ENCODE peak calls at places on chromosomes 4 and X, in six cellular contexts. V, M, X, B, H and Y are unnamed samples.

GRCh38 chr4:137621056-137621455 is 88.8 kb upstream of the PCDH18 start:
- DNase-seq in B (no peak), X (no peak), M (no peak), V (no peak), H (no peak), Y (no peak)

GRCh38 chr4:164997941-164998340 is 20.5 kb upstream of the TRIM61 start:
- DNase-seq in V (no peak), M (no peak), X (no peak), H (no peak), B (no peak), Y (no peak)

GRCh38 chrX:119574394-119575266 is at the start of gene UBE2A:
- DNase-seq in H (peak), B (peak), M (peak), V (peak), X (peak), Y (peak)

GRCh38 chrX:20623448-20623847 is 356.7 kb upstream of the RPS6KA3 start:
- DNase-seq in H (no peak), X (peak), M (no peak), V (peak), B (no peak), Y (no peak)

GRCh38 chr4:10664408-10664807 is 20.2 kb downstream of the CLNK start:
- DNase-seq in B (no peak), V (peak), X (peak), H (peak), M (no peak), Y (peak)

GRCh38 chr4:145956288-145956890 is 17.8 kb upstream of the ZNF827 start:
- DNase-seq in B (no peak), V (peak), M (no peak), X (peak), H (peak), Y (peak)

GRCh38 chrX:50920132-50920531 is 9.6 kb downstream of the BMP15 start:
- DNase-seq in B (no peak), H (peak), V (peak), X (peak), M (no peak), Y (peak)

GRCh38 chrX:13005671-13006473 is 31.0 kb downstream of the TMSB4X start:
- DNase-seq in V (no peak), H (no peak), X (peak), B (no peak), M (peak), Y (no peak)

GRCh38 chr4:122450847-122451246 is 5.7 kb downstream of the IL2 start:
- DNase-seq in V (peak), H (peak), M (no peak), X (peak), B (no peak), Y (peak)

GRCh38 chr4:8843597-8843996 is 28.0 kb downstream of the HMX1 start:
- DNase-seq in B (no peak), M (no peak), V (no peak), H (no peak), X (no peak), Y (no peak)

GRCh38 chr4:94516999-94517398 is 65.3 kb downstream of the PDLIM5 start:
- DNase-seq in X (no peak), B (no peak), V (no peak), H (no peak), M (no peak), Y (peak)

GRCh38 chr4:81472249-81473085 is 760 bp upstream of the RASGEF1B start:
- DNase-seq in M (no peak), V (peak), H (peak), B (peak), X (peak), Y (peak)

GRCh38 chr4:8707045-8707781 is 114.6 kb downstream of the CPZ start:
- DNase-seq in B (peak), H (no peak), V (no peak), X (no peak), M (no peak), Y (no peak)

GRCh38 chrX:25016361-25016671 is 551 bp upstream of the ARX start:
- DNase-seq in M (no peak), V (no peak), X (no peak), H (no peak), B (no peak), Y (no peak)

GRCh38 chrX:20514358-20514757 is 247.6 kb upstream of the RPS6KA3 start:
- DNase-seq in V (peak), X (peak), B (no peak), M (no peak), H (no peak), Y (peak)

GRCh38 chr4:27245216-27245615 is 384.6 kb downstream of the STIM2 start:
- DNase-seq in B (no peak), X (no peak), V (no peak), H (no peak), M (no peak), Y (no peak)

GRCh38 chr4:189285377-189285776 is 655.3 kb upstream of the FRG1 start:
- DNase-seq in X (no peak), H (no peak), M (no peak), V (no peak), B (no peak), Y (no peak)

GRCh38 chrX:2385224-2385623 is 115.6 kb downstream of the DHRSX start:
- DNase-seq in M (no peak), V (peak), X (peak), H (no peak), B (no peak), Y (peak)

GRCh38 chr4:150192986-150193385 is 114.7 kb downstream of the DCLK2 start:
- DNase-seq in H (no peak), X (no peak), B (no peak), M (no peak), V (no peak), Y (no peak)

GRCh38 chrX:35351212-35351611 is 408.6 kb downstream of the FAM47B start:
- DNase-seq in M (no peak), H (no peak), X (peak), V (no peak), B (no peak), Y (no peak)

GRCh38 chr4:139958738-139959096 is 195.3 kb downstream of the MAML3 start:
- DNase-seq in V (no peak), X (no peak), B (no peak), H (no peak), M (no peak), Y (no peak)

GRCh38 chr4:112552668-112553067 is 36.7 kb upstream of the NEUROG2 start:
- DNase-seq in B (no peak), X (peak), M (no peak), H (no peak), V (peak), Y (peak)

GRCh38 chr4:13920111-13920875 is 292.8 kb upstream of the BOD1L1 start:
- DNase-seq in X (peak), V (peak), M (no peak), H (no peak), B (no peak), Y (peak)

GRCh38 chrX:137916090-137916746 is 350.3 kb downstream of the ZIC3 start:
- DNase-seq in V (no peak), M (no peak), H (peak), B (no peak), X (no peak), Y (no peak)

GRCh38 chrX:34562006-34562405 is 95.1 kb downstream of the TMEM47 start:
- DNase-seq in M (no peak), V (no peak), X (no peak), H (no peak), B (no peak), Y (no peak)

GRCh38 chr4:8776366-8776765 is 95.3 kb downstream of the HMX1 start:
- DNase-seq in B (peak), X (no peak), M (no peak), V (no peak), H (no peak), Y (no peak)

GRCh38 chrX:23394421-23394820 is 59.8 kb downstream of the PTCHD1 start:
- DNase-seq in V (no peak), B (no peak), H (no peak), M (no peak), X (no peak), Y (no peak)

GRCh38 chrX:29285670-29286069 is 698.4 kb downstream of the IL1RAPL1 start:
- DNase-seq in X (no peak), M (no peak), H (no peak), V (no peak), B (no peak), Y (no peak)

GRCh38 chr4:79611026-79611425 is 203.0 kb upstream of the GK2 start:
- DNase-seq in H (no peak), V (no peak), M (no peak), B (no peak), X (no peak), Y (no peak)

GRCh38 chrX:154696328-154697045 is 43.1 kb upstream of the CTAG2 start:
- DNase-seq in B (no peak), H (no peak), X (peak), M (no peak), V (peak), Y (peak)

GRCh38 chr4:42906906-42907774 is 14.6 kb downstream of the GRXCR1 start:
- DNase-seq in M (peak), X (no peak), H (no peak), V (no peak), B (no peak), Y (no peak)

GRCh38 chr4:24266951-24267577 is 317.3 kb downstream of the DHX15 start:
- DNase-seq in H (no peak), V (peak), B (no peak), X (no peak), M (no peak), Y (no peak)

GRCh38 chrX:86047174-86047991 is at the start of gene CHM:
- DNase-seq in H (peak), X (peak), B (peak), V (peak), M (no peak), Y (peak)

GRCh38 chr4:46844325-46844917 is 64.6 kb downstream of the COX7B2 start:
- DNase-seq in B (no peak), H (peak), V (peak), X (peak), M (no peak), Y (peak)

DNA sequence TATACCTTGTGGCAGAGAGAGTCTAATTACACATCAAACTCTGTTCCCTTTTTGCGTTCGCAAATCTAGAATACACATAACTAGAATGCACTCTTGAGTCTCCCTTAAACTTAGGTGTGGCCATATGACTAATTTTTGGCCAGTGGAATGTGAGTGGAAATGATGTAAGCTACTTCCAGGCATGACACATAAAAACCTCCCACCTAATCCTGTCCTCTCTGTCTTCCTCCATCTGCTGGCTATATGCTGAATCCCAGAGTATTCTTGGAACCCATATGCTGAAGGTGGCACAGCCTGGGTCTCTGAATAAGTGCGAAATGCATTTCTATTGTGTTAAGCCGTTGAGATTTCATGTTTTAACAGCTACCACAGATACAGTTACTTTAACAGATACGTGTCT is 269.9 kb upstream of the NRK start:
- DNase-seq in H (no peak), B (no peak), M (no peak), X (peak), V (peak), Y (peak)
- TF ChIP-seq CTCF in H (no peak), B (no peak), M (no peak), X (no peak), V (no peak), Y (no peak)

GRCh38 chr4:89293299-89293698 is 14.3 kb downstream of the GPRIN3 start:
- DNase-seq in V (no peak), X (no peak), H (no peak), M (no peak), B (no peak), Y (no peak)

GRCh38 chr4:89296399-89296798 is 11.2 kb downstream of the GPRIN3 start:
- DNase-seq in B (no peak), M (no peak), X (no peak), H (peak), V (no peak), Y (no peak)

GRCh38 chr4:89295415-89295927 is 12.1 kb downstream of the GPRIN3 start:
- DNase-seq in X (no peak), M (no peak), V (no peak), H (no peak), B (no peak), Y (no peak)

GRCh38 chr4:89296871-89297270 is 10.7 kb downstream of the GPRIN3 start:
- DNase-seq in V (no peak), H (no peak), X (no peak), M (no peak), B (no peak), Y (no peak)

GRCh38 chr4:89294583-89295244 is 12.9 kb downstream of the GPRIN3 start:
- DNase-seq in V (no peak), X (no peak), B (no peak), M (no peak), H (no peak), Y (no peak)
- H3K4me3 ChIP-seq in V (no peak), X (no peak), B (no peak), M (no peak), H (no peak), Y (no peak)

GRCh38 chr4:544386-545105 is 31.5 kb downstream of the TMEM271 start:
- DNase-seq in H (no peak), X (no peak), B (peak), V (no peak), M (no peak), Y (no peak)

GRCh38 chr4:548976-549375 is 27.1 kb downstream of the TMEM271 start:
- DNase-seq in B (no peak), V (no peak), X (no peak), H (no peak), M (no peak), Y (no peak)

GRCh38 chr4:541271-541670 is 34.8 kb downstream of the TMEM271 start:
- DNase-seq in V (no peak), M (no peak), X (no peak), H (no peak), B (no peak), Y (no peak)

GRCh38 chr4:545612-546011 is 30.5 kb downstream of the TMEM271 start:
- DNase-seq in X (no peak), V (no peak), M (no peak), H (no peak), B (peak), Y (no peak)
- TF ChIP-seq CTCF in X (no peak), V (no peak), M (no peak), H (no peak), B (no peak), Y (no peak)

GRCh38 chrX:68868902-68869800 is 40.3 kb downstream of the EFNB1 start:
- DNase-seq in B (no peak), X (no peak), H (peak), M (no peak), V (no peak), Y (no peak)

GRCh38 chrX:68870357-68870756 is 41.5 kb downstream of the EFNB1 start:
- DNase-seq in V (no peak), B (no peak), H (no peak), M (no peak), X (no peak), Y (no peak)

GRCh38 chrX:68865300-68865699 is 36.5 kb downstream of the EFNB1 start:
- DNase-seq in M (no peak), B (no peak), V (no peak), X (no peak), H (no peak), Y (no peak)

GRCh38 chrX:68867458-68868166 is 38.8 kb downstream of the EFNB1 start:
- DNase-seq in B (no peak), M (no peak), V (no peak), X (no peak), H (peak), Y (no peak)

DNA sequence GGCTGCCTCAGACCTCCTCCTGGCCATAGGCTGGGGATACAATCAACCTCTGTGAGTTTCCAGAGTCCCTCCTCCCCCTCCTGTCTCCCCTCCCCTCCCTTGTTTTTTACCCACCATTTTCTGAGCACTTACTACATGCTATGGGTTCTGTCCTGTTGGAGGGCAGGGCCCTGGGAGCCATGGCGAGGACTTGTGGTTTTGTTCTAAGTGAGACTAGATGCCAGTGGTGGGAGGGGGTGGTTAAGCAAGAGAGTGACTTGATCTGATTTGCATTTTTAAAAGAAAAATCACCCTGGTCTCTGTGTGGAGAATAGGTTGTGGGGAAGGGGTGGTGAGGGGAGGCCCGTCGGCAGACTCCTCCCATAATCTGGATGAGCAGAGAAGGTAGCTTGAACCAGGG is 39.5 kb downstream of the EFNB1 start:
- DNase-seq in V (no peak), X (no peak), B (no peak), M (no peak), H (no peak), Y (peak)
- H3K4me3 ChIP-seq in V (no peak), X (no peak), B (no peak), M (no peak), H (no peak), Y (no peak)

DNA sequence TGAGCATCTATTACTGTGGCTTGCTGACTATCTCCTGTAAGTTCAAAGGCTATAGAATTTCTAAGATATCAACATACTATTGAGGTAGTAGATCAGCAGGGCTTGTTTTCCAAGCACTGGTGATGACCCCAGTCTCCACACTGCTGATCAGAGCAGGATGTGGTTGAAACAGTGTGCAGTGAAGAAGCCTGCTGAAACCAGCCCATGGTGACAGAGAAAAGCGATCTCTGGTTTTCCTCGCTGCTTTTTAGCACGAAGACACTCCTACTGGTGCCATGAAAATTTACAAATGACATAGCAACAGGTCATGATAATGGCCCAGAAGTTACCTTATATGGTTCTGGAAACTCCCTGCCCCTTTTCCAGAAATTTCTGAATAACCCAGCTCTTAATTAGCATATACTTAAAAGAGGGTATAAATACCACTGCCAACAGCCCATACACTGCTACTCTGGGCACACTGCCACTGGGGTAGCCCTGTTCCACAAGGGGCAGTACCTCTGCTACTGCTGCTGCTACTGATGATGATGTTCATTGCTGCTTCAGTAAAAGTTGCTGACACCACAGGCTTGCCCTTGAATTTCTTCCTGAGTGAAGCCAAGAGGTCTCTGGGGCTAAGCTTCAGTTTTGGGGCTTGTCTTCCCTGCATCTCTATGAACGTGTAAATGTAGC is 1689.5 kb upstream of the PCDH10 start:
- DNase-seq in X (no peak), B (no peak), M (no peak), H (no peak), V (no peak), Y (no peak)
- TF ChIP-seq CTCF in X (no peak), B (no peak), M (no peak), H (no peak), V (no peak), Y (no peak)

GRCh38 chr4:184421558-184422155 is 52.7 kb downstream of the IRF2 start:
- DNase-seq in M (no peak), H (no peak), V (no peak), X (no peak), B (no peak), Y (no peak)
- H3K4me3 ChIP-seq in M (no peak), H (no peak), V (no peak), X (no peak), B (no peak), Y (no peak)

DNA sequence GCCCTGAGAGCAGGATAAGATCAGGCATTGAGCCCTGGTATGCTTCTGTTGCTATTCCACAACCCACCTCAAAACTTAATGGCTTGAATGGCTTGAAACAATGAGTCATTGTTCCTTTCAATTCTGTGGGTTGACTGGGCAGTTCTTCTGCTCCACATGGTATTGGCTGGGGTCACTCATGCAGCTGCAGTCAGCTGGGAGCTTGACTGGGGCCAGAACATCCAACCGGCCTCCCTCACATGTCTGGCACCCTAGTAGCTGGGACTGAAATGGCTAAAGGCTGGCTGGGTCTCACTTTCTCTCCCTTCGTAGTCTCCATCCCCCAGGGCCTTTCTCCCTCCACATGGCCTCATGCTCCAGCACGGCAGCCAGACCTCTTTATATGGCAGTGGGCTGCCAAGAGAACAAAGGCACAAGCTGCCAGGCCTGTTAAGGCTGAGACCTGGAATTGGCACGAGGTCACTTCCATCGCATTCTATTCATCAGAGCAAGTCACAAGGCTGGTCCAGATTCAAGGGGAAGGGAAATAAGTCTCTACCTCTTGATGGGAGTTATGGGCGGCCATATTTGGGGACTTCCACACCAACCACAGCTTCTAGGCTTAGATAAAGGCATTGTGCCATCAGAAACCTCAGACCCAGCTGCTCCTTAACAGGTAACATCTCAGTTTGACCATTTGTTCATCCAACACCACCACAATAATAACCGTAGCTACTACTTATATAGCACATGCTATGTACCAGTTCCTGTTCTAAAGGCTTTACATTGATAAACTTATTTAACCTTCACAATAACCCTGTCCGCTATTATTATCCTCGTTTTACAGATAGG is 159.7 kb upstream of the ATP6AP2 start:
- DNase-seq in B (no peak), X (no peak), M (no peak), V (no peak), H (no peak), Y (no peak)
- TF ChIP-seq CTCF in B (no peak), X (no peak), M (no peak), V (no peak), H (no peak), Y (no peak)

GRCh38 chr4:7101692-7102515 is 34.0 kb upstream of the GRPEL1 start:
- DNase-seq in M (peak), B (peak), X (peak), V (peak), H (peak), Y (peak)
- H3K4me3 ChIP-seq in M (peak), B (peak), X (peak), V (peak), H (no peak), Y (peak)